ENCODE peak calls at places on chromosomes 7 and 10, in seven cellular contexts. U is GM12892; B is stimulated activated CD4-positive, alpha-beta T cell treated with anti-CD3 and anti-CD28 coated beads, Interleukin-15, amount 100 ng/mL, for 24 hours; D is cardiac fibroblast; O is B cell; S is NCI-H1105 treated with DMSO at 0.1 percent for 48 hours; G is CD4-positive, alpha-beta T cell. L is an unnamed sample.

GRCh38 chr7:122448893-122449589 is 144.5 kb upstream of the FEZF1 start:
- DNase-seq in U (no peak), B (no peak), D (no peak), O (no peak), S (no peak), G (no peak), L (no peak)

GRCh38 chr10:130493446-130494198 is 357.4 kb downstream of the GLRX3 start:
- DNase-seq in U (no peak), B (no peak), D (no peak), O (no peak), S (no peak), G (no peak), L (no peak)

GRCh38 chr7:21743493-21743892 is 200.7 kb downstream of the DNAH11 start:
- DNase-seq in U (no peak), B (no peak), D (no peak), O (no peak), S (no peak), G (no peak), L (no peak)

GRCh38 chr10:69505636-69506318 is 54.5 kb downstream of the TSPAN15 start:
- DNase-seq in U (no peak), B (no peak), D (no peak), O (no peak), S (no peak), G (no peak), L (no peak)

GRCh38 chr10:108970016-108970415 is 953.3 kb downstream of the XPNPEP1 start:
- DNase-seq in U (no peak), B (no peak), D (peak; percentile 18), O (peak; percentile 2), S (no peak), G (no peak), L (no peak)

GRCh38 chr7:35831208-35831607 is 30.4 kb downstream of the SEPTIN7 start:
- DNase-seq in U (no peak), B (no peak), D (no peak), O (no peak), S (no peak), G (no peak), L (no peak)

GRCh38 chr10:63264852-63265617 is 131.9 kb downstream of the NRBF2 start:
- DNase-seq in U (no peak), B (peak; percentile 44), D (peak; percentile 59), O (peak; percentile 51), S (peak; percentile 10), G (no peak), L (peak; percentile 25)

GRCh38 chr7:139452948-139453672 is 30.4 kb downstream of the KLRG2 start:
- DNase-seq in U (no peak), B (no peak), D (peak; percentile 75), O (no peak), S (no peak), G (no peak), L (no peak)

GRCh38 chr7:5557920-5558401 is 134.3 kb upstream of the TNRC18 start:
- DNase-seq in U (peak; percentile 68), B (peak; percentile 28), D (peak; percentile 51), O (peak; percentile 58), S (no peak), G (no peak), L (no peak)

GRCh38 chr10:45644527-45644926 is 28.0 kb downstream of the ZFAND4 start:
- DNase-seq in U (no peak), B (no peak), D (no peak), O (no peak), S (no peak), G (no peak), L (no peak)

GRCh38 chr10:113283189-113283588 is 269.7 kb upstream of the HABP2 start:
- DNase-seq in U (no peak), B (no peak), D (no peak), O (no peak), S (no peak), G (no peak), L (no peak)

GRCh38 chr10:24556137-24556536 is 167.6 kb downstream of the ARHGAP21 start:
- DNase-seq in U (no peak), B (no peak), D (no peak), O (no peak), S (no peak), G (no peak), L (no peak)

GRCh38 chr7:698515-699259 is 27.8 kb upstream of the DNAAF5 start:
- DNase-seq in U (no peak), B (no peak), D (no peak), O (no peak), S (no peak), G (no peak), L (no peak)

GRCh38 chr7:40697653-40698052 is 562.8 kb downstream of the SUGCT start:
- DNase-seq in U (no peak), B (no peak), D (no peak), O (no peak), S (no peak), G (no peak), L (no peak)